ENCODE peak calls at places on chromosomes 7 and 10, in nine cellular contexts. One of them, this sample, is unnamed.
A peak's percentile ranks its signal among the peaks of the same experiment; 100 is the strongest.

GRCh38 chr7:36658603-36659516 is 65.4 kb downstream of the AOAH start:
- DNase-seq in T-cell: no peak
- DNase-seq in fibroblast of the conjunctiva: no peak
- DNase-seq in GM23248: peak; percentile 96
- DNase-seq in NCI-H446 treated with DMSO at 0.1 percent for 48 hours: no peak
- DNase-seq in cardiac muscle cell: peak; percentile 87
- DNase-seq in dermis blood vessel endothelial cell: peak; percentile 52
- DNase-seq in stimulated activated CD4-positive, alpha-beta T cell treated with anti-CD3 and anti-CD28 coated beads, Interleukin-12 subunit alpha, Interleukin-12 subunit beta, amount 100 ng/mL, for 4 hours: no peak
- DNase-seq in thoracic aorta: no peak
- DNase-seq in this sample: no peak

GRCh38 chr7:26449175-26450165 is 157.8 kb downstream of the SNX10 start:
- DNase-seq in GM23248: peak; percentile 71
- DNase-seq in fibroblast of the conjunctiva: peak; percentile 2
- DNase-seq in T-cell: no peak
- DNase-seq in stimulated activated CD4-positive, alpha-beta T cell treated with anti-CD3 and anti-CD28 coated beads, Interleukin-12 subunit alpha, Interleukin-12 subunit beta, amount 100 ng/mL, for 4 hours: no peak
- DNase-seq in cardiac muscle cell: peak; percentile 37
- DNase-seq in dermis blood vessel endothelial cell: peak; percentile 80
- DNase-seq in thoracic aorta: no peak
- DNase-seq in NCI-H446 treated with DMSO at 0.1 percent for 48 hours: no peak
- DNase-seq in this sample: no peak

GRCh38 chr7:23235688-23236280 is 10.8 kb upstream of the GPNMB start:
- DNase-seq in GM23248: peak; percentile 63
- DNase-seq in fibroblast of the conjunctiva: peak; percentile 75
- DNase-seq in dermis blood vessel endothelial cell: no peak
- DNase-seq in stimulated activated CD4-positive, alpha-beta T cell treated with anti-CD3 and anti-CD28 coated beads, Interleukin-12 subunit alpha, Interleukin-12 subunit beta, amount 100 ng/mL, for 4 hours: no peak
- DNase-seq in NCI-H446 treated with DMSO at 0.1 percent for 48 hours: peak; percentile 65
- DNase-seq in cardiac muscle cell: peak; percentile 11
- DNase-seq in thoracic aorta: no peak
- DNase-seq in T-cell: no peak
- DNase-seq in this sample: no peak

GRCh38 chr7:28096713-28097112 is 83.9 kb downstream of the JAZF1 start:
- DNase-seq in GM23248: peak; percentile 84
- DNase-seq in NCI-H446 treated with DMSO at 0.1 percent for 48 hours: no peak
- DNase-seq in thoracic aorta: no peak
- DNase-seq in T-cell: peak; percentile 39
- DNase-seq in dermis blood vessel endothelial cell: peak; percentile 83
- DNase-seq in cardiac muscle cell: peak; percentile 84
- DNase-seq in stimulated activated CD4-positive, alpha-beta T cell treated with anti-CD3 and anti-CD28 coated beads, Interleukin-12 subunit alpha, Interleukin-12 subunit beta, amount 100 ng/mL, for 4 hours: peak; percentile 10
- DNase-seq in fibroblast of the conjunctiva: peak; percentile 65
- DNase-seq in this sample: peak; percentile 36

GRCh38 chr10:110269641-110270318 is 34.9 kb downstream of the SMNDC1 start:
- DNase-seq in cardiac muscle cell: peak; percentile 60
- DNase-seq in NCI-H446 treated with DMSO at 0.1 percent for 48 hours: peak; percentile 61
- DNase-seq in fibroblast of the conjunctiva: no peak
- DNase-seq in stimulated activated CD4-positive, alpha-beta T cell treated with anti-CD3 and anti-CD28 coated beads, Interleukin-12 subunit alpha, Interleukin-12 subunit beta, amount 100 ng/mL, for 4 hours: no peak
- DNase-seq in GM23248: peak; percentile 27
- DNase-seq in thoracic aorta: no peak
- DNase-seq in T-cell: peak; percentile 9
- DNase-seq in dermis blood vessel endothelial cell: no peak
- DNase-seq in this sample: peak; percentile 25

GRCh38 chr7:82317257-82317721 is 126.3 kb downstream of the CACNA2D1 start:
- DNase-seq in stimulated activated CD4-positive, alpha-beta T cell treated with anti-CD3 and anti-CD28 coated beads, Interleukin-12 subunit alpha, Interleukin-12 subunit beta, amount 100 ng/mL, for 4 hours: no peak
- DNase-seq in thoracic aorta: no peak
- DNase-seq in T-cell: no peak
- DNase-seq in cardiac muscle cell: no peak
- DNase-seq in dermis blood vessel endothelial cell: no peak
- DNase-seq in fibroblast of the conjunctiva: no peak
- DNase-seq in NCI-H446 treated with DMSO at 0.1 percent for 48 hours: no peak
- DNase-seq in GM23248: no peak
- DNase-seq in this sample: no peak

GRCh38 chr10:109393425-109393824 is 529.9 kb downstream of the XPNPEP1 start:
- DNase-seq in thoracic aorta: no peak
- DNase-seq in dermis blood vessel endothelial cell: no peak
- DNase-seq in GM23248: no peak
- DNase-seq in NCI-H446 treated with DMSO at 0.1 percent for 48 hours: no peak
- DNase-seq in fibroblast of the conjunctiva: no peak
- DNase-seq in T-cell: no peak
- DNase-seq in cardiac muscle cell: no peak
- DNase-seq in stimulated activated CD4-positive, alpha-beta T cell treated with anti-CD3 and anti-CD28 coated beads, Interleukin-12 subunit alpha, Interleukin-12 subunit beta, amount 100 ng/mL, for 4 hours: no peak
- DNase-seq in this sample: no peak

GRCh38 chr10:91652364-91652763 is 19.5 kb upstream of the PPP1R3C start:
- DNase-seq in fibroblast of the conjunctiva: peak; percentile 61
- DNase-seq in GM23248: peak; percentile 97
- DNase-seq in thoracic aorta: no peak
- DNase-seq in dermis blood vessel endothelial cell: no peak
- DNase-seq in stimulated activated CD4-positive, alpha-beta T cell treated with anti-CD3 and anti-CD28 coated beads, Interleukin-12 subunit alpha, Interleukin-12 subunit beta, amount 100 ng/mL, for 4 hours: no peak
- DNase-seq in cardiac muscle cell: peak; percentile 92
- DNase-seq in NCI-H446 treated with DMSO at 0.1 percent for 48 hours: peak; percentile 12
- DNase-seq in T-cell: no peak
- DNase-seq in this sample: no peak

GRCh38 chr7:107372298-107372697 is 97.6 kb upstream of the GPR22 start:
- DNase-seq in dermis blood vessel endothelial cell: no peak
- DNase-seq in cardiac muscle cell: no peak
- DNase-seq in thoracic aorta: no peak
- DNase-seq in fibroblast of the conjunctiva: no peak
- DNase-seq in NCI-H446 treated with DMSO at 0.1 percent for 48 hours: no peak
- DNase-seq in GM23248: peak; percentile 79
- DNase-seq in T-cell: no peak
- DNase-seq in stimulated activated CD4-positive, alpha-beta T cell treated with anti-CD3 and anti-CD28 coated beads, Interleukin-12 subunit alpha, Interleukin-12 subunit beta, amount 100 ng/mL, for 4 hours: no peak
- DNase-seq in this sample: no peak

GRCh38 chr10:119333146-119333792 is 125.9 kb downstream of the GRK5 start:
- DNase-seq in cardiac muscle cell: no peak
- DNase-seq in stimulated activated CD4-positive, alpha-beta T cell treated with anti-CD3 and anti-CD28 coated beads, Interleukin-12 subunit alpha, Interleukin-12 subunit beta, amount 100 ng/mL, for 4 hours: peak; percentile 43
- DNase-seq in GM23248: peak; percentile 41
- DNase-seq in NCI-H446 treated with DMSO at 0.1 percent for 48 hours: no peak
- DNase-seq in T-cell: no peak
- DNase-seq in thoracic aorta: no peak
- DNase-seq in fibroblast of the conjunctiva: no peak
- DNase-seq in dermis blood vessel endothelial cell: peak; percentile 47
- DNase-seq in this sample: no peak

GRCh38 chr10:22816298-22816653 is 101.9 kb upstream of the PIP4K2A start:
- DNase-seq in dermis blood vessel endothelial cell: peak; percentile 94
- DNase-seq in stimulated activated CD4-positive, alpha-beta T cell treated with anti-CD3 and anti-CD28 coated beads, Interleukin-12 subunit alpha, Interleukin-12 subunit beta, amount 100 ng/mL, for 4 hours: no peak
- DNase-seq in cardiac muscle cell: peak; percentile 85
- DNase-seq in fibroblast of the conjunctiva: peak; percentile 80
- DNase-seq in NCI-H446 treated with DMSO at 0.1 percent for 48 hours: peak; percentile 9
- DNase-seq in GM23248: peak; percentile 91
- DNase-seq in T-cell: no peak
- DNase-seq in thoracic aorta: no peak
- DNase-seq in this sample: no peak

GRCh38 chr7:8536431-8536830 is 103.0 kb downstream of the NXPH1 start:
- DNase-seq in stimulated activated CD4-positive, alpha-beta T cell treated with anti-CD3 and anti-CD28 coated beads, Interleukin-12 subunit alpha, Interleukin-12 subunit beta, amount 100 ng/mL, for 4 hours: no peak
- DNase-seq in fibroblast of the conjunctiva: no peak
- DNase-seq in NCI-H446 treated with DMSO at 0.1 percent for 48 hours: no peak
- DNase-seq in T-cell: no peak
- DNase-seq in dermis blood vessel endothelial cell: no peak
- DNase-seq in thoracic aorta: no peak
- DNase-seq in GM23248: no peak
- DNase-seq in cardiac muscle cell: no peak
- DNase-seq in this sample: no peak

GRCh38 chr7:77327932-77328628 is 88.1 kb downstream of the GSAP start:
- DNase-seq in stimulated activated CD4-positive, alpha-beta T cell treated with anti-CD3 and anti-CD28 coated beads, Interleukin-12 subunit alpha, Interleukin-12 subunit beta, amount 100 ng/mL, for 4 hours: no peak
- DNase-seq in fibroblast of the conjunctiva: no peak
- DNase-seq in NCI-H446 treated with DMSO at 0.1 percent for 48 hours: no peak
- DNase-seq in dermis blood vessel endothelial cell: peak; percentile 30
- DNase-seq in cardiac muscle cell: peak; percentile 32
- DNase-seq in T-cell: no peak
- DNase-seq in thoracic aorta: no peak
- DNase-seq in GM23248: peak; percentile 40
- DNase-seq in this sample: peak; percentile 11

GRCh38 chr7:108114117-108114841 is 15.9 kb downstream of the LAMB4 start:
- DNase-seq in thoracic aorta: no peak
- DNase-seq in stimulated activated CD4-positive, alpha-beta T cell treated with anti-CD3 and anti-CD28 coated beads, Interleukin-12 subunit alpha, Interleukin-12 subunit beta, amount 100 ng/mL, for 4 hours: no peak
- DNase-seq in GM23248: no peak
- DNase-seq in dermis blood vessel endothelial cell: peak; percentile 86
- DNase-seq in fibroblast of the conjunctiva: no peak
- DNase-seq in NCI-H446 treated with DMSO at 0.1 percent for 48 hours: no peak
- DNase-seq in cardiac muscle cell: no peak
- DNase-seq in T-cell: no peak
- DNase-seq in this sample: no peak

GRCh38 chr10:48940958-48941357 is 1.3 kb upstream of the LRRC18 start:
- DNase-seq in T-cell: no peak
- DNase-seq in dermis blood vessel endothelial cell: no peak
- DNase-seq in stimulated activated CD4-positive, alpha-beta T cell treated with anti-CD3 and anti-CD28 coated beads, Interleukin-12 subunit alpha, Interleukin-12 subunit beta, amount 100 ng/mL, for 4 hours: no peak
- DNase-seq in fibroblast of the conjunctiva: no peak
- DNase-seq in GM23248: no peak
- DNase-seq in cardiac muscle cell: no peak
- DNase-seq in NCI-H446 treated with DMSO at 0.1 percent for 48 hours: no peak
- DNase-seq in thoracic aorta: no peak
- DNase-seq in this sample: no peak

GRCh38 chr10:79123547-79123963 is 54.8 kb downstream of the ZMIZ1 start:
- DNase-seq in stimulated activated CD4-positive, alpha-beta T cell treated with anti-CD3 and anti-CD28 coated beads, Interleukin-12 subunit alpha, Interleukin-12 subunit beta, amount 100 ng/mL, for 4 hours: no peak
- DNase-seq in dermis blood vessel endothelial cell: no peak
- DNase-seq in cardiac muscle cell: no peak
- DNase-seq in fibroblast of the conjunctiva: no peak
- DNase-seq in NCI-H446 treated with DMSO at 0.1 percent for 48 hours: no peak
- DNase-seq in thoracic aorta: no peak
- DNase-seq in GM23248: no peak
- DNase-seq in T-cell: no peak
- DNase-seq in this sample: no peak

GRCh38 chr10:115850666-115851065 is 422.3 kb downstream of the GFRA1 start:
- DNase-seq in NCI-H446 treated with DMSO at 0.1 percent for 48 hours: no peak
- DNase-seq in dermis blood vessel endothelial cell: no peak
- DNase-seq in T-cell: no peak
- DNase-seq in thoracic aorta: no peak
- DNase-seq in GM23248: no peak
- DNase-seq in stimulated activated CD4-positive, alpha-beta T cell treated with anti-CD3 and anti-CD28 coated beads, Interleukin-12 subunit alpha, Interleukin-12 subunit beta, amount 100 ng/mL, for 4 hours: no peak
- DNase-seq in fibroblast of the conjunctiva: no peak
- DNase-seq in cardiac muscle cell: no peak
- DNase-seq in this sample: no peak

GRCh38 chr10:102231357-102232318 is 5.5 kb downstream of the ELOVL3 start:
- DNase-seq in T-cell: peak; percentile 69
- DNase-seq in NCI-H446 treated with DMSO at 0.1 percent for 48 hours: no peak
- DNase-seq in dermis blood vessel endothelial cell: peak; percentile 67
- DNase-seq in thoracic aorta: no peak
- DNase-seq in GM23248: peak; percentile 68
- DNase-seq in cardiac muscle cell: peak; percentile 33
- DNase-seq in fibroblast of the conjunctiva: no peak
- DNase-seq in stimulated activated CD4-positive, alpha-beta T cell treated with anti-CD3 and anti-CD28 coated beads, Interleukin-12 subunit alpha, Interleukin-12 subunit beta, amount 100 ng/mL, for 4 hours: peak; percentile 72
- DNase-seq in this sample: peak; percentile 63

This sample was measured in CD8-positive, alpha-beta memory T cell.